ENCODE peak calls at places on chromosomes 7 and 10, in four cellular contexts. W is iPS-NIHi11, Y is OCI-M1, G is psoas muscle. K is an unnamed sample.

GRCh38 chr7:108395442-108395841 is 60.8 kb downstream of the NRCAM start:
- DNase-seq in G (no peak), Y (no peak), W (no peak), K (no peak)

GRCh38 chr7:95011156-95011928 is 103.9 kb downstream of the PPP1R9A start:
- DNase-seq in Y (no peak), W (peak), G (no peak), K (no peak)

GRCh38 chr7:73933091-73933490 is 72.1 kb downstream of the TMEM270 start:
- DNase-seq in W (no peak), G (no peak), Y (no peak), K (no peak)

GRCh38 chr7:17311952-17312351 is 13.5 kb downstream of the AHR start:
- DNase-seq in G (no peak), W (peak), Y (no peak), K (no peak)

GRCh38 chr10:11424456-11425287 is 186.8 kb downstream of the USP6NL start:
- DNase-seq in G (no peak), W (peak), Y (peak), K (peak)

GRCh38 chr10:77456414-77456813 is 181.2 kb downstream of the KCNMA1 start:
- DNase-seq in Y (peak), G (no peak), W (no peak), K (no peak)

GRCh38 chr10:52451817-52452216 is 137.7 kb downstream of the DKK1 start:
- DNase-seq in G (no peak), Y (no peak), W (no peak), K (no peak)

GRCh38 chr10:44989621-44990301 is 11.0 kb upstream of the ZNF22 start:
- DNase-seq in W (no peak), Y (no peak), G (no peak), K (no peak)

GRCh38 chr10:49167629-49168540 is 20.3 kb downstream of the TMEM273 start:
- DNase-seq in W (no peak), G (no peak), Y (no peak), K (no peak)

GRCh38 chr7:66732439-66732838 is 8.1 kb upstream of the RABGEF1 start:
- DNase-seq in G (no peak), W (no peak), Y (no peak), K (no peak)

GRCh38 chr7:7433736-7434260 is 101.9 kb downstream of the COL28A1 start:
- DNase-seq in G (no peak), Y (no peak), W (no peak), K (no peak)

GRCh38 chr7:32586291-32587221 is 91.3 kb downstream of the AVL9 start:
- DNase-seq in G (no peak), Y (no peak), W (no peak), K (peak)

GRCh38 chr10:58531084-58531695 is 18.5 kb downstream of the BICC1 start:
- DNase-seq in Y (peak), W (peak), G (no peak), K (peak)

GRCh38 chr7:83468251-83468739 is 180.6 kb downstream of the SEMA3E start:
- DNase-seq in W (peak), G (peak), Y (peak), K (peak)

GRCh38 chr7:142797799-142798377 is 27.1 kb downstream of the PRSS2 start:
- DNase-seq in Y (no peak), G (no peak), W (peak), K (no peak)

GRCh38 chr7:36512607-36513006 is 122.9 kb downstream of the ANLN start:
- DNase-seq in W (no peak), G (no peak), Y (no peak), K (no peak)

GRCh38 chr7:105389090-105389650 is 449 bp upstream of the SRPK2 start:
- DNase-seq in Y (peak), W (no peak), G (peak), K (peak)